ENCODE peak calls at places on chromosome 16, in six cellular contexts. E is H1, Y is GM12892, X is K562, F is GM12878, M is HepG2. W is an unnamed sample.

GRCh38 chr16:23670137-23670776 is 8.4 kb upstream of the PLK1 start:
- DNase-seq in X (no peak), E (no peak), M (no peak), Y (no peak), F (peak), W (no peak)

GRCh38 chr16:48556210-48556912 is 53.6 kb downstream of the N4BP1 start:
- DNase-seq in X (no peak), Y (no peak), M (peak), E (no peak), F (no peak), W (no peak)

GRCh38 chr16:31491778-31492418 is 9.0 kb downstream of the SLC5A2 start:
- DNase-seq in E (no peak), M (no peak), F (no peak), X (no peak), Y (no peak), W (no peak)

GRCh38 chr16:30637952-30638351 is 12.8 kb upstream of the PRR14 start:
- DNase-seq in X (peak), Y (no peak), E (no peak), F (no peak), M (peak), W (no peak)

GRCh38 chr16:70691223-70692129 is 5.6 kb upstream of the MTSS2 start:
- DNase-seq in Y (no peak), M (peak), E (no peak), X (no peak), F (no peak), W (no peak)

GRCh38 chr16:11572301-11572995 is 14.3 kb downstream of the LITAF start:
- DNase-seq in E (no peak), X (no peak), F (no peak), Y (no peak), M (no peak), W (no peak)

GRCh38 chr16:85608515-85608885 is 4.6 kb upstream of the GSE1 start:
- DNase-seq in M (no peak), X (no peak), E (no peak), Y (no peak), F (no peak), W (no peak)

GRCh38 chr16:79172306-79172705 is 428.2 kb downstream of the MAF start:
- DNase-seq in F (no peak), Y (no peak), X (no peak), E (no peak), M (no peak), W (no peak)

GRCh38 chr16:30032083-30032819 is 1.2 kb upstream of the TLCD3B start:
- DNase-seq in E (peak), M (peak), X (peak), Y (peak), F (no peak), W (no peak)

GRCh38 chr16:56513972-56514371 is 5.9 kb downstream of the BBS2 start:
- DNase-seq in Y (no peak), X (peak), M (peak), F (peak), E (no peak), W (peak)

GRCh38 chr16:56923481-56923880 is 8.5 kb upstream of the HERPUD1 start:
- DNase-seq in E (no peak), M (no peak), F (no peak), X (no peak), Y (no peak), W (no peak)

GRCh38 chr16:81500833-81501521 is 56.4 kb downstream of the CMIP start:
- DNase-seq in F (no peak), Y (no peak), M (no peak), E (no peak), X (no peak), W (no peak)

GRCh38 chr16:77788196-77789084 is at the start of gene VAT1L:
- DNase-seq in X (peak), Y (peak), M (no peak), F (no peak), E (peak), W (peak)

GRCh38 chr16:11955713-11956123 is 9.3 kb upstream of the TNFRSF17 start:
- DNase-seq in M (no peak), X (no peak), F (no peak), E (no peak), Y (no peak), W (no peak)

GRCh38 chr16:23948949-23949392 is 113.2 kb downstream of the PRKCB start:
- DNase-seq in M (no peak), Y (no peak), F (no peak), E (no peak), X (no peak), W (no peak)

GRCh38 chr16:75572859-75573542 is 6.8 kb downstream of the GABARAPL2 start:
- DNase-seq in X (no peak), Y (no peak), E (no peak), F (no peak), M (no peak), W (no peak)

GRCh38 chr16:50644730-50645129 is 36.4 kb downstream of the SNX20 start:
- DNase-seq in F (no peak), Y (no peak), E (no peak), X (no peak), M (no peak), W (no peak)

GRCh38 chr16:14194706-14195105 is 123.6 kb downstream of the MRTFB start:
- DNase-seq in F (no peak), E (no peak), X (no peak), Y (no peak), M (no peak), W (no peak)

GRCh38 chr16:57993452-57993851 is 7.0 kb downstream of the ZNF319 start:
- DNase-seq in E (no peak), F (no peak), X (no peak), Y (no peak), M (no peak), W (no peak)

GRCh38 chr16:4389051-4389955 is 17.7 kb downstream of the VASN start:
- DNase-seq in E (peak), X (no peak), F (no peak), M (no peak), Y (no peak), W (no peak)

GRCh38 chr16:75106351-75107274 is 10.0 kb downstream of the LDHD start:
- DNase-seq in X (no peak), F (no peak), Y (no peak), E (no peak), M (no peak), W (no peak)

GRCh38 chr16:53821957-53822625 is 118.1 kb downstream of the FTO start:
- DNase-seq in F (no peak), M (peak), E (no peak), X (no peak), Y (no peak), W (no peak)

GRCh38 chr16:70407811-70408274 is 31.1 kb downstream of the ST3GAL2 start:
- DNase-seq in E (no peak), Y (no peak), M (no peak), F (no peak), X (peak), W (no peak)

GRCh38 chr16:81137012-81137335 is 40.8 kb upstream of the GCSH start:
- DNase-seq in E (no peak), X (no peak), M (no peak), F (no peak), Y (no peak), W (no peak)

GRCh38 chr16:56364865-56365264 is 60.5 kb downstream of the AMFR start:
- DNase-seq in F (no peak), X (no peak), Y (no peak), E (no peak), M (no peak), W (no peak)

GRCh38 chr16:17313085-17313611 is 157.6 kb downstream of the XYLT1 start:
- DNase-seq in F (no peak), E (no peak), X (no peak), M (no peak), Y (no peak), W (no peak)

GRCh38 chr16:81142864-81143263 is 46.7 kb upstream of the GCSH start:
- DNase-seq in Y (no peak), E (no peak), X (no peak), M (no peak), F (no peak), W (no peak)

GRCh38 chr16:12992066-12992465 is 90.7 kb downstream of the SHISA9 start:
- DNase-seq in Y (no peak), F (no peak), E (no peak), X (no peak), M (no peak), W (no peak)

GRCh38 chr16:69796285-69797118 is 34.4 kb downstream of the WWP2 start:
- DNase-seq in E (peak), F (no peak), M (peak), X (peak), Y (peak), W (peak)

GRCh38 chr16:67549240-67549639 is 13.1 kb upstream of the CTCF start:
- DNase-seq in Y (no peak), M (no peak), E (no peak), X (no peak), F (no peak), W (no peak)

GRCh38 chr16:49684731-49685130 is 171.2 kb downstream of the ZNF423 start:
- DNase-seq in F (no peak), Y (no peak), M (no peak), X (no peak), E (no peak), W (no peak)

GRCh38 chr16:23235176-23235575 is 52.6 kb downstream of the SCNN1G start:
- DNase-seq in X (no peak), Y (no peak), M (no peak), E (no peak), F (no peak), W (no peak)

GRCh38 chr16:31696968-31697743 is 169.5 kb downstream of the AHSP start:
- DNase-seq in Y (no peak), M (peak), F (no peak), X (peak), E (no peak), W (no peak)

GRCh38 chr16:31713071-31713944 is 160.3 kb upstream of the ZNF267 start:
- DNase-seq in X (peak), E (peak), F (peak), Y (peak), M (peak), W (peak)

GRCh38 chr16:53925011-53925410 is 221.1 kb downstream of the FTO start:
- DNase-seq in F (no peak), M (peak), Y (no peak), E (no peak), X (no peak), W (no peak)

GRCh38 chr16:51440096-51440495 is 289.0 kb upstream of the SALL1 start:
- DNase-seq in E (no peak), Y (no peak), X (no peak), F (no peak), M (no peak), W (no peak)

GRCh38 chr16:31474173-31474714 is 2.3 kb downstream of the TGFB1I1 start:
- DNase-seq in M (no peak), E (no peak), X (peak), Y (no peak), F (no peak), W (no peak)

DNA sequence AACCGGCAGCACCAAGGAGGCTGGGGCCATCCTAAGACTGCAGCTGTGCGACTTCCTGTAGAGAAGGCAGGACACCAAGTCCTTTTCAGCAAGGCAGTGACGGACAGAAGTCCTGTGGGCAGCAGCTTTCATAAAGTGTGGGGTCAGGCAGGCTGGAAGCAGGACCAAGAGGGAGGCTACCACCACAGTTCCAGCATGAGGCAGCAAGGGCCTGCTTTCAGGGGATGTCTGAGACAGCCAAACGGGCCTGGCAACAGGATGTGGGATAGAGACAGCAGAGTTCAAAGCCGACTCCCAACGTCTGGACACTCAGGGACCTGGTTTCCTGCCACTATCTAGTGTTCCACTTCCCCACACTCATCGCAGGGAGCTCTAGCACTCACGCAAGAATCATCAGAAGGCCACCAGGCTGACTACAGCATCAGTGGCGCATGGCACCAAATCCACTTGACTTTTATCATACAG is 5.3 kb downstream of the USP7 start:
- DNase-seq in M (no peak), E (no peak), X (peak), F (no peak), Y (no peak), W (no peak)
- TF ChIP-seq TAF1 in M (no peak), E (no peak), X (no peak), F (no peak), Y (no peak), W (no peak)

GRCh38 chr16:65667013-65667578 is 545.2 kb upstream of the CDH11 start:
- DNase-seq in M (peak), E (no peak), F (no peak), X (peak), Y (no peak), W (no peak)
- TF ChIP-seq POLR2A in M (no peak), E (no peak), F (no peak), X (no peak), Y (no peak), W (no peak)

DNA sequence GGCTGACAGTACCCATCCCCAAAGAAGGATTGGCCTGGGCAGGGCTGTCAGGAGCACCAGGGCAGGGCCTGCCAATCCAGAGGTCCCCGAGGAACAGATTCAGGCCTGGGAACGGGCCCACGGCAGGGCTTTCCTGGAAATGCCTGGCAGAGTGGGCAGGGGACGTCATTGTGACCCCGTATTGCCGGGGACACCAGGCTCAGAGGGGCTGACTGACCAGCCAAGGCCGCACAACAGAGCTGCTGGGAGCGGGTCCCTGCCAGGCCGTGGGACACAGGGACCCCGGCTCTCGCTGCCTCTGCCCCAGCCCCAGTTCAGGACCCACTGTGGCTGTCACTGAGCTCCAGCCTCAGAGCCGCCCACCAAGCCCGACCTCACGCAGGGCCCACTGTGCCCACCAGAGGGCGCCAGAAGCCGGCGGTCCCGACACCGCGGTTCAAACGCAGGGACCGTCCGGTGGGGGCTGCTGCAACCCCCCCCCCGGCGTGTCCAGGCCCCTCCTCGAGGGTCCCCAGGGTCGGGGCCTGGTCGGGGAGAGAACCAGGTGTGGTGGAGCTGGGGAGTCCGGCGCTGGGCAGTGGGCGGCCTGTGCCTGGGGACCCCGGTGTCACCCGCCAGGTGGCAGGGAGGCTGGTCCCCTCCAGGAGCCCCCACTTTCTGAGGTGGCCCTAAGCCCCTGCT is 15.2 kb upstream of the SSTR5 start:
- DNase-seq in M (no peak), E (peak), F (no peak), Y (peak), X (peak), W (peak)
- TF ChIP-seq TAF1 in M (no peak), E (no peak), F (no peak), Y (no peak), X (no peak), W (no peak)

GRCh38 chr16:89565506-89566372 is 5.3 kb downstream of the RPL13 start:
- DNase-seq in E (peak), M (peak), Y (no peak), X (peak), F (no peak), W (no peak)
- TF ChIP-seq POLR2A in E (no peak), M (peak), Y (peak), X (peak), F (peak), W (peak)

W was measured in GM12891.